ENCODE peak calls at places on chromosome 16, in eight cellular contexts. One of them, this sample, is unnamed.
A peak's percentile ranks its signal among the peaks of the same experiment; 100 is the strongest.

GRCh38 chr16:75997606-75998005 is 271.3 kb upstream of the CPHXL start:
- DNase-seq in stomach: no peak
- DNase-seq in A549: no peak
- DNase-seq in heart left ventricle: no peak
- DNase-seq in adrenal gland: no peak
- DNase-seq in IMR-90: no peak
- DNase-seq in body of pancreas: no peak
- DNase-seq in uterus: no peak
- DNase-seq in this sample: no peak

GRCh38 chr16:84246679-84247077 is 6.9 kb upstream of the KCNG4 start:
- DNase-seq in stomach: no peak
- DNase-seq in A549: no peak
- DNase-seq in heart left ventricle: no peak
- DNase-seq in adrenal gland: no peak
- DNase-seq in IMR-90: no peak
- DNase-seq in body of pancreas: no peak
- DNase-seq in uterus: no peak
- DNase-seq in this sample: no peak

GRCh38 chr16:69595127-69596036 is 29.6 kb downstream of the NFAT5 start:
- DNase-seq in stomach: no peak
- DNase-seq in A549: peak; percentile 37
- DNase-seq in heart left ventricle: no peak
- DNase-seq in adrenal gland: no peak
- DNase-seq in IMR-90: peak; percentile 76
- DNase-seq in body of pancreas: no peak
- DNase-seq in uterus: no peak
- DNase-seq in this sample: no peak

GRCh38 chr16:23320695-23321094 is 18.6 kb downstream of the SCNN1B start:
- DNase-seq in stomach: no peak
- DNase-seq in A549: no peak
- DNase-seq in heart left ventricle: no peak
- DNase-seq in adrenal gland: no peak
- DNase-seq in IMR-90: no peak
- DNase-seq in body of pancreas: no peak
- DNase-seq in uterus: no peak
- DNase-seq in this sample: no peak

GRCh38 chr16:20904507-20905079 is 4.0 kb downstream of the LYRM1 start:
- DNase-seq in stomach: peak; percentile 30
- DNase-seq in A549: no peak
- DNase-seq in heart left ventricle: no peak
- DNase-seq in adrenal gland: peak; percentile 50
- DNase-seq in IMR-90: peak; percentile 60
- DNase-seq in body of pancreas: no peak
- DNase-seq in uterus: no peak
- DNase-seq in this sample: no peak

GRCh38 chr16:74107795-74108610 is 188.6 kb upstream of the PSMD7 start:
- DNase-seq in stomach: peak; percentile 69
- DNase-seq in A549: peak; percentile 70
- DNase-seq in heart left ventricle: peak; percentile 31
- DNase-seq in adrenal gland: peak; percentile 15
- DNase-seq in IMR-90: peak; percentile 2
- DNase-seq in body of pancreas: peak; percentile 77
- DNase-seq in uterus: no peak
- DNase-seq in this sample: peak; percentile 7

GRCh38 chr16:84922351-84923135 is 88.8 kb downstream of the ZDHHC7 start:
- DNase-seq in stomach: peak; percentile 45
- DNase-seq in A549: no peak
- DNase-seq in heart left ventricle: peak; percentile 93
- DNase-seq in adrenal gland: peak; percentile 54
- DNase-seq in IMR-90: peak; percentile 46
- DNase-seq in body of pancreas: peak; percentile 30
- DNase-seq in uterus: peak; percentile 80
- DNase-seq in this sample: no peak

GRCh38 chr16:87017388-87018012 is 299.7 kb downstream of the C16orf95 start:
- DNase-seq in stomach: no peak
- DNase-seq in A549: peak; percentile 84
- DNase-seq in heart left ventricle: no peak
- DNase-seq in adrenal gland: peak; percentile 7
- DNase-seq in IMR-90: peak; percentile 88
- DNase-seq in body of pancreas: no peak
- DNase-seq in uterus: no peak
- DNase-seq in this sample: peak; percentile 94

GRCh38 chr16:70708381-70709253 is 22.8 kb upstream of the MTSS2 start:
- DNase-seq in stomach: no peak
- DNase-seq in A549: no peak
- DNase-seq in heart left ventricle: no peak
- DNase-seq in adrenal gland: no peak
- DNase-seq in IMR-90: no peak
- DNase-seq in body of pancreas: no peak
- DNase-seq in uterus: no peak
- DNase-seq in this sample: no peak

GRCh38 chr16:59330030-59330670 is 596.0 kb upstream of the GOT2 start:
- DNase-seq in stomach: no peak
- DNase-seq in A549: no peak
- DNase-seq in heart left ventricle: no peak
- DNase-seq in adrenal gland: no peak
- DNase-seq in IMR-90: peak; percentile 7
- DNase-seq in body of pancreas: no peak
- DNase-seq in uterus: no peak
- DNase-seq in this sample: no peak

GRCh38 chr16:27169511-27170071 is 33.7 kb upstream of the KDM8 start:
- DNase-seq in stomach: peak; percentile 40
- DNase-seq in A549: peak; percentile 68
- DNase-seq in heart left ventricle: no peak
- DNase-seq in adrenal gland: no peak
- DNase-seq in IMR-90: peak; percentile 89
- DNase-seq in body of pancreas: no peak
- DNase-seq in uterus: no peak
- DNase-seq in this sample: peak; percentile 52

GRCh38 chr16:58503166-58503862 is 3.4 kb downstream of the NDRG4 start:
- DNase-seq in stomach: no peak
- DNase-seq in A549: no peak
- DNase-seq in heart left ventricle: no peak
- DNase-seq in adrenal gland: no peak
- DNase-seq in IMR-90: no peak
- DNase-seq in body of pancreas: no peak
- DNase-seq in uterus: no peak
- DNase-seq in this sample: no peak

GRCh38 chr16:75506567-75506966 is 11.3 kb upstream of the CHST6 start:
- DNase-seq in stomach: no peak
- DNase-seq in A549: peak; percentile 73
- DNase-seq in heart left ventricle: peak; percentile 58
- DNase-seq in adrenal gland: peak; percentile 52
- DNase-seq in IMR-90: peak; percentile 59
- DNase-seq in body of pancreas: no peak
- DNase-seq in uterus: no peak
- DNase-seq in this sample: no peak

GRCh38 chr16:10552998-10553491 is 27.4 kb downstream of the EMP2 start:
- DNase-seq in stomach: peak; percentile 30
- DNase-seq in A549: peak; percentile 72
- DNase-seq in heart left ventricle: peak; percentile 76
- DNase-seq in adrenal gland: no peak
- DNase-seq in IMR-90: no peak
- DNase-seq in body of pancreas: no peak
- DNase-seq in uterus: no peak
- DNase-seq in this sample: no peak

GRCh38 chr16:19979638-19980037 is 94.1 kb downstream of the GPR139 start:
- DNase-seq in stomach: no peak
- DNase-seq in A549: no peak
- DNase-seq in heart left ventricle: no peak
- DNase-seq in adrenal gland: no peak
- DNase-seq in IMR-90: no peak
- DNase-seq in body of pancreas: no peak
- DNase-seq in uterus: no peak
- DNase-seq in this sample: no peak

GRCh38 chr16:65409505-65409904 is 287.6 kb upstream of the CDH11 start:
- DNase-seq in stomach: no peak
- DNase-seq in A549: no peak
- DNase-seq in heart left ventricle: no peak
- DNase-seq in adrenal gland: no peak
- DNase-seq in IMR-90: peak; percentile 59
- DNase-seq in body of pancreas: no peak
- DNase-seq in uterus: no peak
- DNase-seq in this sample: no peak

GRCh38 chr16:58198022-58198683 is at the start of gene CSNK2A2:
- DNase-seq in stomach: peak; percentile 75
- DNase-seq in A549: peak; percentile 72
- DNase-seq in heart left ventricle: peak; percentile 83
- DNase-seq in adrenal gland: peak; percentile 63
- DNase-seq in IMR-90: peak; percentile 56
- DNase-seq in body of pancreas: peak; percentile 74
- DNase-seq in uterus: peak; percentile 50
- DNase-seq in this sample: peak; percentile 88

GRCh38 chr16:31365131-31365865 is 10.3 kb downstream of the ITGAX start:
- DNase-seq in stomach: no peak
- DNase-seq in A549: no peak
- DNase-seq in heart left ventricle: no peak
- DNase-seq in adrenal gland: no peak
- DNase-seq in IMR-90: no peak
- DNase-seq in body of pancreas: no peak
- DNase-seq in uterus: no peak
- DNase-seq in this sample: no peak

GRCh38 chr16:11391576-11391975 is 46.3 kb downstream of the RMI2 start:
- DNase-seq in stomach: peak; percentile 91
- DNase-seq in A549: no peak
- DNase-seq in heart left ventricle: no peak
- DNase-seq in adrenal gland: no peak
- DNase-seq in IMR-90: no peak
- DNase-seq in body of pancreas: peak; percentile 87
- DNase-seq in uterus: no peak
- DNase-seq in this sample: no peak

GRCh38 chr16:76389126-76389525 is 111.9 kb downstream of the CNTNAP4 start:
- DNase-seq in stomach: no peak
- DNase-seq in A549: no peak
- DNase-seq in heart left ventricle: no peak
- DNase-seq in adrenal gland: no peak
- DNase-seq in IMR-90: no peak
- DNase-seq in body of pancreas: no peak
- DNase-seq in uterus: no peak
- DNase-seq in this sample: no peak

GRCh38 chr16:24977673-24978065 is 37.5 kb downstream of the ARHGAP17 start:
- DNase-seq in stomach: no peak
- DNase-seq in A549: peak; percentile 27
- DNase-seq in heart left ventricle: no peak
- DNase-seq in adrenal gland: no peak
- DNase-seq in IMR-90: peak; percentile 83
- DNase-seq in body of pancreas: no peak
- DNase-seq in uterus: no peak
- DNase-seq in this sample: no peak

GRCh38 chr16:47392114-47392513 is 68.7 kb downstream of the ITFG1 start:
- DNase-seq in stomach: no peak
- DNase-seq in A549: no peak
- DNase-seq in heart left ventricle: no peak
- DNase-seq in adrenal gland: no peak
- DNase-seq in IMR-90: no peak
- DNase-seq in body of pancreas: no peak
- DNase-seq in uterus: no peak
- DNase-seq in this sample: no peak

GRCh38 chr16:56273615-56274014 is 82.3 kb downstream of the GNAO1 start:
- DNase-seq in stomach: no peak
- DNase-seq in A549: no peak
- DNase-seq in heart left ventricle: peak; percentile 51
- DNase-seq in adrenal gland: no peak
- DNase-seq in IMR-90: no peak
- DNase-seq in body of pancreas: no peak
- DNase-seq in uterus: no peak
- DNase-seq in this sample: no peak

GRCh38 chr16:11350531-11351335 is 5.5 kb downstream of the RMI2 start:
- DNase-seq in stomach: no peak
- DNase-seq in A549: no peak
- DNase-seq in heart left ventricle: no peak
- DNase-seq in adrenal gland: no peak
- DNase-seq in IMR-90: peak; percentile 87
- DNase-seq in body of pancreas: no peak
- DNase-seq in uterus: no peak
- DNase-seq in this sample: no peak

GRCh38 chr16:82011199-82011641 is at the start of gene SDR42E1:
- DNase-seq in stomach: peak; percentile 80
- DNase-seq in A549: peak; percentile 70
- DNase-seq in heart left ventricle: no peak
- DNase-seq in adrenal gland: no peak
- DNase-seq in IMR-90: no peak
- DNase-seq in body of pancreas: peak; percentile 82
- DNase-seq in uterus: no peak
- DNase-seq in this sample: no peak
- TF ChIP-seq POLR2A in stomach: no peak
- TF ChIP-seq POLR2A in A549: no peak
- TF ChIP-seq POLR2A in heart left ventricle: no peak
- TF ChIP-seq POLR2A in adrenal gland: no peak
- TF ChIP-seq POLR2A in IMR-90: no peak
- TF ChIP-seq POLR2A in body of pancreas: peak; percentile 71
- TF ChIP-seq POLR2A in uterus: no peak
- TF ChIP-seq POLR2A in this sample: no peak

DNA sequence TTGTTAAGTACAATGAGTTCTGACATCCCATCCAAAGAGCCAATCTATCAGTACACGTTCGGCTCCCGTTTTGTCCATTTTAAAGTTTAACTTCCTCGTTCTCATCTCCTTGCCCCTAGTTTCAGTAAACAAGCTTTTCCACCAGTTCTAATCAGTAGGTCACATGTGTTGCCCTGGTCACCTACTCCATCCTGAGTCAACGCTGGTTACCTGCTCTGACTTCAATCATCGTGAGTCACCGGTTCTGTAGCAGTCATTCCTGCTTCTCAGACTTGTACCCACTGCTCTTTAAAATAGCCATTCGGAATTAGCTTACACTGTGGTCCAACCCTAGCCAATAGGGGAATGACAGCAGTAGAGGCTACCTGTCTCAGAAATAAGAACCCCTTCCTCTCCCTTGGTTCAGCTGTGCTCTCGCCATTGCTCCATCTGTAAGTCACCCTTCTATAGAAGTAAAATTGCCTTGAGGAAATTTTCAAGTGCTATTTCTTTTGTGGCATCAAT is 191.0 kb downstream of the CPPED1 start:
- DNase-seq in stomach: no peak
- DNase-seq in A549: peak; percentile 91
- DNase-seq in heart left ventricle: no peak
- DNase-seq in adrenal gland: no peak
- DNase-seq in IMR-90: no peak
- DNase-seq in body of pancreas: no peak
- DNase-seq in uterus: no peak
- DNase-seq in this sample: no peak
- TF ChIP-seq POLR2A in stomach: no peak
- TF ChIP-seq POLR2A in A549: no peak
- TF ChIP-seq POLR2A in heart left ventricle: no peak
- TF ChIP-seq POLR2A in adrenal gland: no peak
- TF ChIP-seq POLR2A in IMR-90: no peak
- TF ChIP-seq POLR2A in body of pancreas: no peak
- TF ChIP-seq POLR2A in uterus: no peak
- TF ChIP-seq POLR2A in this sample: no peak

GRCh38 chr16:89706446-89707260 is 5.1 kb upstream of the SPATA2L start:
- DNase-seq in stomach: no peak
- DNase-seq in A549: no peak
- DNase-seq in heart left ventricle: no peak
- DNase-seq in adrenal gland: no peak
- DNase-seq in IMR-90: no peak
- DNase-seq in body of pancreas: no peak
- DNase-seq in uterus: no peak
- DNase-seq in this sample: no peak
- TF ChIP-seq POLR2A in stomach: no peak
- TF ChIP-seq POLR2A in A549: no peak
- TF ChIP-seq POLR2A in heart left ventricle: no peak
- TF ChIP-seq POLR2A in adrenal gland: no peak
- TF ChIP-seq POLR2A in IMR-90: no peak
- TF ChIP-seq POLR2A in body of pancreas: no peak
- TF ChIP-seq POLR2A in uterus: no peak
- TF ChIP-seq POLR2A in this sample: no peak

GRCh38 chr16:52557236-52557635 is 10.3 kb upstream of the TOX3 start:
- DNase-seq in stomach: no peak
- DNase-seq in A549: peak; percentile 59
- DNase-seq in heart left ventricle: no peak
- DNase-seq in adrenal gland: no peak
- DNase-seq in IMR-90: no peak
- DNase-seq in body of pancreas: no peak
- DNase-seq in uterus: no peak
- DNase-seq in this sample: no peak
- TF ChIP-seq POLR2A in stomach: no peak
- TF ChIP-seq POLR2A in A549: no peak
- TF ChIP-seq POLR2A in heart left ventricle: no peak
- TF ChIP-seq POLR2A in adrenal gland: no peak
- TF ChIP-seq POLR2A in IMR-90: no peak
- TF ChIP-seq POLR2A in body of pancreas: no peak
- TF ChIP-seq POLR2A in uterus: no peak
- TF ChIP-seq POLR2A in this sample: no peak